ENCODE peak calls at places on chromosomes 2 and 18, in seven cellular contexts. One of them, this sample, is unnamed.
A peak's percentile ranks its signal among the peaks of the same experiment; 100 is the strongest.

GRCh38 chr2:196821195-196821594 is 12.0 kb upstream of the C2orf66 start:
- DNase-seq in K562: no peak
- DNase-seq in HepG2: no peak
- DNase-seq in IMR-90: peak; percentile 71
- DNase-seq in GM12878: no peak
- DNase-seq in A549: no peak
- DNase-seq in H1: no peak
- DNase-seq in this sample: no peak

GRCh38 chr2:217618744-217619143 is 384.1 kb downstream of the TNS1 start:
- DNase-seq in IMR-90: no peak
- DNase-seq in H1: no peak
- DNase-seq in HepG2: no peak
- DNase-seq in K562: no peak
- DNase-seq in A549: no peak
- DNase-seq in GM12878: no peak
- DNase-seq in this sample: no peak

GRCh38 chr2:193806088-193806774 is 1611.5 kb upstream of the TMEFF2 start:
- DNase-seq in K562: no peak
- DNase-seq in HepG2: no peak
- DNase-seq in H1: no peak
- DNase-seq in IMR-90: no peak
- DNase-seq in GM12878: no peak
- DNase-seq in A549: no peak
- DNase-seq in this sample: no peak

GRCh38 chr2:151562398-151562797 is 152.7 kb downstream of the RIF1 start:
- DNase-seq in GM12878: no peak
- DNase-seq in A549: no peak
- DNase-seq in HepG2: no peak
- DNase-seq in K562: no peak
- DNase-seq in H1: no peak
- DNase-seq in IMR-90: no peak
- DNase-seq in this sample: no peak

GRCh38 chr2:224930124-224930523 is 112.1 kb downstream of the DOCK10 start:
- DNase-seq in IMR-90: no peak
- DNase-seq in H1: no peak
- DNase-seq in K562: no peak
- DNase-seq in A549: no peak
- DNase-seq in GM12878: no peak
- DNase-seq in HepG2: no peak
- DNase-seq in this sample: no peak

GRCh38 chr2:134244587-134244986 is 9.3 kb upstream of the MGAT5 start:
- DNase-seq in IMR-90: no peak
- DNase-seq in H1: no peak
- DNase-seq in K562: no peak
- DNase-seq in A549: no peak
- DNase-seq in HepG2: no peak
- DNase-seq in GM12878: no peak
- DNase-seq in this sample: no peak

GRCh38 chr2:236888766-236889035 is 197.0 kb upstream of the COPS8 start:
- DNase-seq in A549: no peak
- DNase-seq in H1: no peak
- DNase-seq in GM12878: no peak
- DNase-seq in K562: no peak
- DNase-seq in HepG2: no peak
- DNase-seq in IMR-90: no peak
- DNase-seq in this sample: no peak

GRCh38 chr18:63956755-63957154 is 7.7 kb downstream of the HMSD start:
- DNase-seq in HepG2: no peak
- DNase-seq in A549: no peak
- DNase-seq in GM12878: no peak
- DNase-seq in IMR-90: no peak
- DNase-seq in K562: no peak
- DNase-seq in H1: no peak
- DNase-seq in this sample: no peak

GRCh38 chr2:45494275-45494977 is 116.6 kb downstream of the SRBD1 start:
- DNase-seq in K562: peak; percentile 23
- DNase-seq in IMR-90: peak; percentile 79
- DNase-seq in GM12878: peak; percentile 21
- DNase-seq in A549: peak; percentile 34
- DNase-seq in H1: no peak
- DNase-seq in HepG2: peak; percentile 64
- DNase-seq in this sample: peak; percentile 40
- TF ChIP-seq CEBPB in K562: no peak
- TF ChIP-seq CEBPB in IMR-90: no peak
- TF ChIP-seq CEBPB in GM12878: no peak
- TF ChIP-seq CEBPB in A549: no peak
- TF ChIP-seq CEBPB in H1: no peak
- TF ChIP-seq CEBPB in HepG2: no peak
- TF ChIP-seq CEBPB in this sample: no peak

GRCh38 chr18:37266290-37266689 is 299.3 kb downstream of the CELF4 start:
- DNase-seq in A549: no peak
- DNase-seq in HepG2: no peak
- DNase-seq in IMR-90: no peak
- DNase-seq in K562: peak; percentile 52
- DNase-seq in H1: no peak
- DNase-seq in GM12878: no peak
- DNase-seq in this sample: no peak
- TF ChIP-seq CTCF in A549: peak; percentile 10
- TF ChIP-seq CTCF in HepG2: peak; percentile 46
- TF ChIP-seq CTCF in IMR-90: peak; percentile 6
- TF ChIP-seq CTCF in K562: peak; percentile 53
- TF ChIP-seq CTCF in H1: peak; percentile 61
- TF ChIP-seq CTCF in GM12878: peak; percentile 22
- TF ChIP-seq CTCF in this sample: no peak

GRCh38 chr2:21251216-21251971 is 127.6 kb downstream of the TDRD15 start:
- DNase-seq in K562: no peak
- DNase-seq in IMR-90: no peak
- DNase-seq in GM12878: no peak
- DNase-seq in H1: no peak
- DNase-seq in HepG2: no peak
- DNase-seq in A549: no peak
- DNase-seq in this sample: no peak

GRCh38 chr2:21250693-21251092 is 126.9 kb downstream of the TDRD15 start:
- DNase-seq in H1: no peak
- DNase-seq in GM12878: no peak
- DNase-seq in HepG2: no peak
- DNase-seq in A549: no peak
- DNase-seq in K562: no peak
- DNase-seq in IMR-90: no peak
- DNase-seq in this sample: no peak

GRCh38 chr2:21245565-21245964 is 121.8 kb downstream of the TDRD15 start:
- DNase-seq in K562: peak; percentile 34
- DNase-seq in GM12878: no peak
- DNase-seq in HepG2: no peak
- DNase-seq in A549: no peak
- DNase-seq in H1: no peak
- DNase-seq in IMR-90: no peak
- DNase-seq in this sample: no peak
- H3K4me2 ChIP-seq in K562: peak overlapping the region; percentile 37
- H3K4me2 ChIP-seq in GM12878: no peak overlapping the region
- H3K4me2 ChIP-seq in HepG2: no peak overlapping the region
- H3K4me2 ChIP-seq in A549: no peak overlapping the region
- H3K4me2 ChIP-seq in H1: no peak overlapping the region
- H3K4me2 ChIP-seq in IMR-90: no peak overlapping the region
- H3K4me2 ChIP-seq in this sample: no peak overlapping the region

GRCh38 chr18:74840492-74841167 is 243.0 kb downstream of the ZNF407 start:
- DNase-seq in K562: no peak
- DNase-seq in H1: no peak
- DNase-seq in A549: no peak
- DNase-seq in GM12878: no peak
- DNase-seq in IMR-90: peak; percentile 82
- DNase-seq in HepG2: peak; percentile 78
- DNase-seq in this sample: no peak

GRCh38 chr18:74836296-74837139 is 238.8 kb downstream of the ZNF407 start:
- DNase-seq in GM12878: no peak
- DNase-seq in A549: no peak
- DNase-seq in HepG2: peak; percentile 72
- DNase-seq in IMR-90: peak; percentile 72
- DNase-seq in H1: no peak
- DNase-seq in K562: no peak
- DNase-seq in this sample: no peak

GRCh38 chr18:74841248-74841647 is 243.6 kb downstream of the ZNF407 start:
- DNase-seq in K562: no peak
- DNase-seq in A549: no peak
- DNase-seq in GM12878: no peak
- DNase-seq in H1: no peak
- DNase-seq in IMR-90: no peak
- DNase-seq in HepG2: no peak
- DNase-seq in this sample: no peak
- TF ChIP-seq CEBPB in K562: no peak
- TF ChIP-seq CEBPB in A549: no peak
- TF ChIP-seq CEBPB in GM12878: no peak
- TF ChIP-seq CEBPB in H1: no peak
- TF ChIP-seq CEBPB in IMR-90: no peak
- TF ChIP-seq CEBPB in HepG2: no peak
- TF ChIP-seq CEBPB in this sample: no peak

DNA sequence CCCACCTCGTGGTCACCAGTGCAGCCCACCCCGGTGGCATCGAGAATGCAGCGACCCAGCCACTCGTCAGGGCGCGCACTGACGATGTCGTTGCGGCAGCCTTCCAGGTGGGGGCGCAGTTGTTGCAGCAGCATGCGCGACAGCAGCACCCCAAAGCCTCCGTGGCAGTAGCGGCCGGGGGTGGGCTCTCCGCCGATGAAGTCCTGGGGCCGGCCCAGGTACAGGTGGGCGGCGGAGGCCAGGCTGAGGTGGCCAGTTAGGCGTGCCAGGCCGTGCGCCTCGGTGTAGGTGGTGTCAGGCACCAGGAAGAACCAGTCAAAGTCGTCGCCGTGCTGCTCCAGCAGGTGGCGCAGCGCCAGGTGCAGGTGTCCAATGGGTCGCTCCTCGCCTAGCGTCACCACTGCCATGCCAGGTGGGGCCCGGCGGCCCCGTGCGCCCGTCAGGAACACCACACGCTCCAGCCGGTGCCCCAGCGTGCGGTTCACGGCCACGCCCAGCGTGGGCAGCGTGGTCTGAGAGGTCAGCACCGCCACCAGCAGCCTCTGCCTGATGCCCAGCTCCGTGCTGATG is 1.9 kb downstream of the CHPF start:
- DNase-seq in HepG2: peak; percentile 82
- DNase-seq in A549: peak; percentile 74
- DNase-seq in GM12878: peak; percentile 46
- DNase-seq in K562: peak; percentile 64
- DNase-seq in H1: peak; percentile 86
- DNase-seq in IMR-90: peak; percentile 56
- DNase-seq in this sample: peak; percentile 92
- TF ChIP-seq CTCF in HepG2: peak; percentile 99
- TF ChIP-seq CTCF in A549: peak; percentile 100
- TF ChIP-seq CTCF in GM12878: peak; percentile 97
- TF ChIP-seq CTCF in K562: peak; percentile 90
- TF ChIP-seq CTCF in H1: peak; percentile 81
- TF ChIP-seq CTCF in IMR-90: peak; percentile 67
- TF ChIP-seq CTCF in this sample: peak; percentile 90

DNA sequence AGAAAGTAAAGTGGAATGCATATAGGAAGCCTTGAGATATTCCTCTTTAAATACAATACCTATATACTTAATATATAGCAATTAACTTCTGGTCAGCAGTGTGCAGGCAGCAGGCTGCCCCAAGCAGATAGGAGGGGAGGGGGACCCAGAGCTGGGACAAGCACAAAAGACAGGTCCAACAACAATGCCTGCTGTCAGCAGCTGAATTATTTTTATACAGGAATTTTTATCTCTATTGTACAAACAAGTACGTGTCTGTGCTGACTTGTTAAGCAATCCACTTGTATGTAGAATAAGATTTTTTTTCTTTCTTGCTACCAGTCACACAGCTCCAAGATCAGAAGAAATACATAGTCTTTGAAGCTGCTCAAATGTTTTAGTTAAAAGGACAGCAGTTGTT is 16.7 kb downstream of the BCL11A start:
- DNase-seq in IMR-90: no peak
- DNase-seq in K562: no peak
- DNase-seq in HepG2: no peak
- DNase-seq in A549: no peak
- DNase-seq in H1: no peak
- DNase-seq in GM12878: no peak
- DNase-seq in this sample: no peak
- H3K4me2 ChIP-seq in IMR-90: no peak overlapping the region
- H3K4me2 ChIP-seq in K562: no peak overlapping the region
- H3K4me2 ChIP-seq in HepG2: no peak overlapping the region
- H3K4me2 ChIP-seq in A549: no peak overlapping the region
- H3K4me2 ChIP-seq in H1: no peak overlapping the region
- H3K4me2 ChIP-seq in GM12878: peak overlapping the region; percentile 61
- H3K4me2 ChIP-seq in this sample: no peak overlapping the region